ENCODE peak calls at places on chromosomes 11 and 22, in six cellular contexts. One of them, this sample, is unnamed.

GRCh38 chr11:68012843-68013610 is 2.9 kb downstream of the ALDH3B1 start:
- DNase-seq in body of pancreas: peak; percentile 62
- DNase-seq in K562: no peak
- DNase-seq in RWPE1: peak; percentile 92
- DNase-seq in cardiac muscle cell: no peak
- DNase-seq in sigmoid colon: no peak
- DNase-seq in this sample: no peak

GRCh38 chr11:43955381-43956118 is 13.1 kb downstream of the C11orf96 start:
- DNase-seq in body of pancreas: no peak
- DNase-seq in K562: no peak
- DNase-seq in sigmoid colon: no peak
- DNase-seq in RWPE1: no peak
- DNase-seq in cardiac muscle cell: no peak
- DNase-seq in this sample: no peak

GRCh38 chr11:65591939-65592814 is 3.4 kb downstream of the KCNK7 start:
- DNase-seq in RWPE1: no peak
- DNase-seq in cardiac muscle cell: peak; percentile 69
- DNase-seq in K562: no peak
- DNase-seq in sigmoid colon: peak; percentile 76
- DNase-seq in body of pancreas: peak; percentile 71
- DNase-seq in this sample: no peak

GRCh38 chr11:65304110-65304509 is 10.6 kb upstream of the CDC42EP2 start:
- DNase-seq in K562: no peak
- DNase-seq in sigmoid colon: no peak
- DNase-seq in body of pancreas: no peak
- DNase-seq in cardiac muscle cell: no peak
- DNase-seq in RWPE1: no peak
- DNase-seq in this sample: no peak

GRCh38 chr11:92322225-92322624 is 97.6 kb downstream of the FAT3 start:
- DNase-seq in K562: no peak
- DNase-seq in sigmoid colon: no peak
- DNase-seq in RWPE1: no peak
- DNase-seq in body of pancreas: no peak
- DNase-seq in cardiac muscle cell: no peak
- DNase-seq in this sample: no peak

GRCh38 chr11:107825875-107826274 is 32.7 kb downstream of the SLC35F2 start:
- DNase-seq in K562: no peak
- DNase-seq in cardiac muscle cell: no peak
- DNase-seq in sigmoid colon: no peak
- DNase-seq in body of pancreas: no peak
- DNase-seq in RWPE1: no peak
- DNase-seq in this sample: no peak

GRCh38 chr22:19843107-19843856 is 11.4 kb downstream of the GNB1L start:
- DNase-seq in K562: no peak
- DNase-seq in sigmoid colon: peak; percentile 46
- DNase-seq in body of pancreas: no peak
- DNase-seq in cardiac muscle cell: peak; percentile 36
- DNase-seq in RWPE1: no peak
- DNase-seq in this sample: peak; percentile 81

GRCh38 chr11:105937331-105937730 is 84.7 kb downstream of the MSANTD4 start:
- DNase-seq in cardiac muscle cell: no peak
- DNase-seq in body of pancreas: no peak
- DNase-seq in K562: no peak
- DNase-seq in RWPE1: peak; percentile 49
- DNase-seq in sigmoid colon: no peak
- DNase-seq in this sample: no peak

GRCh38 chr11:116693206-116694016 is 79.4 kb downstream of the BUD13 start:
- DNase-seq in body of pancreas: peak; percentile 78
- DNase-seq in sigmoid colon: peak; percentile 40
- DNase-seq in cardiac muscle cell: no peak
- DNase-seq in K562: no peak
- DNase-seq in RWPE1: peak; percentile 74
- DNase-seq in this sample: no peak

GRCh38 chr11:6771926-6772898 is at the start of gene OR2AG2:
- DNase-seq in RWPE1: no peak
- DNase-seq in K562: no peak
- DNase-seq in sigmoid colon: no peak
- DNase-seq in body of pancreas: peak; percentile 7
- DNase-seq in cardiac muscle cell: no peak
- DNase-seq in this sample: no peak

GRCh38 chr22:45424241-45424731 is 10.8 kb downstream of the RIBC2 start:
- DNase-seq in body of pancreas: no peak
- DNase-seq in cardiac muscle cell: no peak
- DNase-seq in RWPE1: no peak
- DNase-seq in sigmoid colon: no peak
- DNase-seq in K562: no peak
- DNase-seq in this sample: no peak

GRCh38 chr22:36470994-36471331 is 10.5 kb downstream of the TXN2 start:
- DNase-seq in cardiac muscle cell: no peak
- DNase-seq in body of pancreas: no peak
- DNase-seq in sigmoid colon: peak; percentile 91
- DNase-seq in RWPE1: no peak
- DNase-seq in K562: no peak
- DNase-seq in this sample: no peak
- H3K27ac ChIP-seq in cardiac muscle cell: no peak overlapping the region
- H3K27ac ChIP-seq in body of pancreas: no peak overlapping the region
- H3K27ac ChIP-seq in sigmoid colon: peak overlapping the region; percentile 97
- H3K27ac ChIP-seq in RWPE1: peak overlapping the region; percentile 96
- H3K27ac ChIP-seq in K562: no peak overlapping the region
- H3K27ac ChIP-seq in this sample: no peak overlapping the region

GRCh38 chr11:76770642-76771445 is 12.3 kb upstream of the TSKU start:
- DNase-seq in body of pancreas: peak; percentile 55
- DNase-seq in K562: no peak
- DNase-seq in cardiac muscle cell: no peak
- DNase-seq in sigmoid colon: peak; percentile 90
- DNase-seq in RWPE1: no peak
- DNase-seq in this sample: no peak

GRCh38 chr11:76769071-76769560 is 14.0 kb upstream of the TSKU start:
- DNase-seq in body of pancreas: no peak
- DNase-seq in cardiac muscle cell: no peak
- DNase-seq in K562: no peak
- DNase-seq in sigmoid colon: no peak
- DNase-seq in RWPE1: no peak
- DNase-seq in this sample: no peak

GRCh38 chr11:76771446-76772099 is 11.6 kb upstream of the TSKU start:
- DNase-seq in cardiac muscle cell: no peak
- DNase-seq in RWPE1: no peak
- DNase-seq in sigmoid colon: peak; percentile 62
- DNase-seq in K562: no peak
- DNase-seq in body of pancreas: no peak
- DNase-seq in this sample: no peak

GRCh38 chr11:76768091-76769047 is 14.8 kb upstream of the TSKU start:
- DNase-seq in RWPE1: no peak
- DNase-seq in K562: no peak
- DNase-seq in sigmoid colon: peak; percentile 83
- DNase-seq in body of pancreas: peak; percentile 63
- DNase-seq in cardiac muscle cell: no peak
- DNase-seq in this sample: peak; percentile 61

DNA sequence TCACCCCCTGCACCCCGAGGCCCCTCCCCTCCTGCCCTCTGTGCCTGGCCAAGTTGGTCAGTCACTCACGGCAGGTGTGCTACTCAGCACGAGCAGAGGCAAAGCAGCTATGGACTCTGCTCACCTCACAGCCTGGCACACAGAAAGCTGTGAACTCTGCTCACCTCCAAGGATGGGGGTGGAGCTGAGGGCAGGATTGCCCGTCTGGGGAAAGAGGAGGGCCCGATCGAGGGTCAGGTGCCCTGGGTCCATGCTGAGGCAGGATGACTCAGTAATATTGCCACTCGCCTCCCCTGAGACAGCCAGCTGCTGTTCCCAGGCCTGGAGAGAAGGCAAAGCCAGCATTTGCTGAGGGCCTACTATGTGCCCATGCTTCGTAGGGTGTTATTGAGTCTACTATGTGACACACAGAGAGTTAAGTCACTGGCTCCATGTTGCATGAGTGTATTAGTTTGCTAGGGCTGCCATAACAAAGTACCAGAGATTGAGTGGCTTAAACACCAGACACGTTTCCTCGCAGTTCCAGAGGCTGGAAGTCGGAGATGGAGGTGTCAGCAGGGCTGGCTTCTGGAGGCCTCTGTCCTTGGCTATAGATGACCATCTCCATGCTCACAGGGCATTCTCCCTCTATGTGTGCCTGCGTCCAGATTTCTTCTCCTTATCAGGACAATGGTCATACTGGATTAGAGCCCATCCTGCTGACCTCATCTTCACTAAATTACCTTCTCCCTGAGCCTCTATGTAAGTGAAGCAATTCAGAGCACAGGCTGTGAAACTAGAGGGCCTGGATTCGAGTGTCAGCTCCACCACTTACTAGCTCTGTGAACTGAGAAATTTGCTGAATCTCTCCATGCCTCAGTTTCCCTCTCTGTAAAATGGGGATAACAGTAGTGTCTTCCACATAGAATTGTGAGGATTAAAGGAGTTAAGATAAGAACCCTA is 13.2 kb upstream of the TSKU start:
- DNase-seq in sigmoid colon: no peak
- DNase-seq in cardiac muscle cell: no peak
- DNase-seq in K562: no peak
- DNase-seq in RWPE1: peak; percentile 41
- DNase-seq in body of pancreas: peak; percentile 83
- DNase-seq in this sample: no peak
- H3K27ac ChIP-seq in sigmoid colon: peak overlapping the region; percentile 23
- H3K27ac ChIP-seq in cardiac muscle cell: no peak overlapping the region
- H3K27ac ChIP-seq in K562: no peak overlapping the region
- H3K27ac ChIP-seq in RWPE1: peak overlapping the region; percentile 89
- H3K27ac ChIP-seq in body of pancreas: peak overlapping the region; percentile 42
- H3K27ac ChIP-seq in this sample: no peak overlapping the region

DNA sequence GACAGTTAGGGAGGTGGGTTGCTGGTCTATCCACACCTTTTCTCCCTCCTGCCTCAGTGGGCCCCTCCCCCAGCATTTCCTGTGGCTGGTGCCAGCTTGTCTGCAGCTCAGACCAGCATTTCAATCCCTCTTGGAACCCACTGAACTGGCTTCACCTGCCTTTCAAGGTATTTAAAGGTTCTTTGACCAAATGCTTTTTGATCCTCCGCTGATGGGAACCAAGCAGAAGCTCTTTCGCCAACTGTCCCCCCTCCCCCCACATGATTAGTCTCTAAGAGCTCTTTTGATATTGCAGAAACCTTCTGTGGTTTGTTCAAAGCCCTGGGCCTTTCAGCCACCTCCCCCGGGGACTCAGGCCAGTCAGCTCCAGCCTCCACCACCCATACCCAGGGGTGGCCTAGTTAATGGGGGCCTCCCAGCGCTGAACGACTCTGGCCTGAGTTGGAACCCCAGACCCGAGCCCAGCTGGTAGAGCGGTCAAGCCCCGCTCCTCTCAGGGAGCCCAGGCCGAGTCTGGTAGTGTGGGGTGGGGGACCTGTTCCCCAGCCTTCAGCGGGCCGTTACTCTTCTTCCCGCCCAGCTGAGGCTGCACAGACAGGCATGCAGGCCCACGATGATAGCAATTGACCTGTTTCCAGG is 6.0 kb upstream of the SYT7 start:
- DNase-seq in sigmoid colon: no peak
- DNase-seq in RWPE1: no peak
- DNase-seq in cardiac muscle cell: no peak
- DNase-seq in body of pancreas: no peak
- DNase-seq in K562: no peak
- DNase-seq in this sample: peak; percentile 95
- H3K27ac ChIP-seq in sigmoid colon: peak overlapping the region; percentile 39
- H3K27ac ChIP-seq in RWPE1: peak overlapping the region; percentile 89
- H3K27ac ChIP-seq in cardiac muscle cell: no peak overlapping the region
- H3K27ac ChIP-seq in body of pancreas: no peak overlapping the region
- H3K27ac ChIP-seq in K562: no peak overlapping the region
- H3K27ac ChIP-seq in this sample: peak overlapping the region; percentile 99

GRCh38 chr22:21815357-21815756 is 52.1 kb downstream of the MAPK1 start:
- DNase-seq in RWPE1: no peak
- DNase-seq in sigmoid colon: no peak
- DNase-seq in body of pancreas: no peak
- DNase-seq in cardiac muscle cell: no peak
- DNase-seq in K562: no peak
- DNase-seq in this sample: no peak

GRCh38 chr22:21818487-21819182 is 48.8 kb downstream of the MAPK1 start:
- DNase-seq in sigmoid colon: no peak
- DNase-seq in body of pancreas: no peak
- DNase-seq in RWPE1: no peak
- DNase-seq in K562: no peak
- DNase-seq in cardiac muscle cell: no peak
- DNase-seq in this sample: no peak

GRCh38 chr22:21816472-21816786 is 51.0 kb downstream of the MAPK1 start:
- DNase-seq in sigmoid colon: no peak
- DNase-seq in RWPE1: no peak
- DNase-seq in K562: no peak
- DNase-seq in cardiac muscle cell: no peak
- DNase-seq in body of pancreas: no peak
- DNase-seq in this sample: no peak

GRCh38 chr22:21816787-21817496 is 50.5 kb downstream of the MAPK1 start:
- DNase-seq in body of pancreas: peak; percentile 35
- DNase-seq in RWPE1: peak; percentile 68
- DNase-seq in sigmoid colon: no peak
- DNase-seq in cardiac muscle cell: no peak
- DNase-seq in K562: peak; percentile 73
- DNase-seq in this sample: no peak

DNA sequence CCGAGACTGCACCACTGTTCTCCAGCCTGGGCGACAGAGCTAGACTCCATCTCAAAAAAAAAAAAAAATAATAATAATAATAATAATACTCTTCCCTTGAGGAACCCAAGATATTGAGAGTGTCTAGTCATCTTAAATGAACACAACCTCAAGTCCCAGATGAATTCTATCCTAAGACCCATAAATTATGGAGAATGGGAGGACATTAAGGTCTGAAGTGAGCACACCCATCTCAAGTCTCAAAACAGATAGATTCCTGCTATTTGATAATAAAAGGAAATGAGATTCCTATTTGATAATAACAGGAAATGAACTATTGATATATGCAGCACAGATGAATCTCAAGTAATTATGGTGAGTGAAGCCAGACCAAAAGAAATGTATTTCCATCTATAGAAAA is 51.5 kb downstream of the MAPK1 start:
- DNase-seq in body of pancreas: no peak
- DNase-seq in RWPE1: no peak
- DNase-seq in cardiac muscle cell: no peak
- DNase-seq in sigmoid colon: no peak
- DNase-seq in K562: peak; percentile 65
- DNase-seq in this sample: no peak
- H3K27ac ChIP-seq in body of pancreas: no peak overlapping the region
- H3K27ac ChIP-seq in RWPE1: peak overlapping the region; percentile 56
- H3K27ac ChIP-seq in cardiac muscle cell: no peak overlapping the region
- H3K27ac ChIP-seq in sigmoid colon: no peak overlapping the region
- H3K27ac ChIP-seq in K562: peak overlapping the region; percentile 57
- H3K27ac ChIP-seq in this sample: no peak overlapping the region

This sample was measured in WERI-Rb-1.